ENCODE peak calls at places on chromosomes 13 and 19, in seven cellular contexts. Q is right lobe of liver, A is SJSA1, Y is lung, V is AG04450, M is tibial nerve, Z is uterus. U is an unnamed sample.
A peak's percentile ranks its signal among the peaks of the same experiment; 100 is the strongest.

GRCh38 chr13:20197361-20197834 is 4.7 kb upstream of the GJB2 start:
- DNase-seq in Z (no peak), V (no peak), Q (no peak), A (no peak), M (no peak), Y (no peak), U (no peak)

GRCh38 chr13:112655898-112656297 is 33.9 kb upstream of the ATP11A start:
- DNase-seq in V (no peak), Y (no peak), A (no peak), Q (peak; percentile 9), M (no peak), Z (no peak), U (no peak)

GRCh38 chr19:45779231-45780145 is 2.8 kb downstream of the DMPK start:
- DNase-seq in V (no peak), A (no peak), Q (peak; percentile 91), Y (peak; percentile 93), Z (peak; percentile 94), M (peak; percentile 90), U (no peak)

GRCh38 chr19:48673436-48674100 is 751 bp upstream of the NTN5 start:
- DNase-seq in Z (no peak), A (no peak), Q (no peak), V (no peak), Y (no peak), M (no peak), U (no peak)

GRCh38 chr19:47351545-47351944 is 2.4 kb downstream of the DHX34 start:
- DNase-seq in Q (no peak), V (no peak), Z (no peak), Y (no peak), A (no peak), M (no peak), U (no peak)

GRCh38 chr13:98641075-98641474 is 64.2 kb upstream of the STK24 start:
- DNase-seq in Z (no peak), A (peak; percentile 66), M (no peak), V (no peak), Q (peak; percentile 14), Y (no peak), U (no peak)

GRCh38 chr19:44807652-44808462 is 1.0 kb upstream of the BCAM start:
- DNase-seq in M (peak; percentile 27), V (no peak), Y (peak; percentile 83), Z (no peak), Q (peak; percentile 80), A (peak; percentile 82), U (no peak)

GRCh38 chr19:7502552-7502951 is 13.4 kb upstream of the ZNF358 start:
- DNase-seq in V (no peak), Z (no peak), M (no peak), Y (no peak), Q (no peak), A (no peak), U (no peak)

GRCh38 chr19:48321622-48322591 is 3.4 kb upstream of the EMP3 start:
- DNase-seq in A (peak; percentile 99), M (peak; percentile 98), Y (peak; percentile 99), Z (peak; percentile 99), Q (peak; percentile 99), V (peak; percentile 97), U (peak; percentile 87)

GRCh38 chr19:8120636-8121480 is 28.5 kb downstream of the FBN3 start:
- DNase-seq in Q (no peak), A (no peak), V (no peak), Y (no peak), M (no peak), Z (no peak), U (no peak)

GRCh38 chr19:55688422-55689218 is 13.6 kb downstream of the EPN1 start:
- DNase-seq in Y (no peak), Q (no peak), A (no peak), Z (no peak), V (no peak), M (no peak), U (no peak)

GRCh38 chr13:24746618-24747247 is 17.2 kb upstream of the RNF17 start:
- DNase-seq in M (no peak), V (no peak), A (no peak), Q (no peak), Z (no peak), Y (no peak), U (no peak)

GRCh38 chr13:64662887-64663593 is 2567.1 kb downstream of the PCDH9 start:
- DNase-seq in Q (no peak), Y (no peak), A (no peak), M (no peak), V (no peak), Z (no peak), U (no peak)

GRCh38 chr13:59318320-59318930 is 845.3 kb downstream of the DIAPH3 start:
- DNase-seq in M (peak; percentile 71), Z (no peak), A (peak; percentile 62), Q (peak; percentile 69), V (peak; percentile 16), Y (peak; percentile 62), U (no peak)

GRCh38 chr19:31312004-31312403 is 37.2 kb downstream of the TSHZ3 start:
- DNase-seq in V (peak; percentile 18), M (peak; percentile 26), Y (no peak), Z (peak; percentile 55), A (no peak), Q (no peak), U (no peak)

DNA sequence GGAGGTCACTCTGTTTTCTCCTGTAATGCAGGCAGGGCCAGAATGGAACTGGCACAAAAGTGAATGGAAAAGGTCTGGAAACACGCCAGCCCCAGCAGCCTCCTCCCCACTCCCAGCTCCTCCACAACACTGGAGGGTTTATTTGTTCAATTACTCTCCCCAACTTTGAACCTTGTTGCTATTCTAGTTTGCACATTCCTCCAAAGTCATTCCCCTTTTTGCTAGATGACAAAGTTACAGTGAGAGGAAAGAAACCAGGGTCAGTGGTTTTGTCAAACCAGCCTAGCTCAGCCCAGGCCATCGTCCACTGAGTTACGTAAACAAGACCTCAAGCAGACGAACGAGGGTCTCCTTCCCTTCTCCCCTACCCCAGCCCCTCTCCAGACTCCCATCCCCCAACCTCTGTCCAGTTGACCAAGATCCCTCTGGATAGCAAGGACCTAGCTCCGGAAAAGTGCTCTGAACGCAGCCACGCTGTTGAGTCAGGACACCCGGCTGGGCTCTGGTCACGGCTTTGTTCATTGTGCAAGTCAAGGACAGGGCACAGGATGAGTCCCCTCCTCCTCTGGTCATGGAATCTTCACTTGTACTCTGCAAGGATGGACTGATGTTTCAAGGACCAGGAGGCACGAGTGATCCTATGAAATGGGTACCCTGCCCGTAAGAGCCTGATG is 180.0 kb downstream of the USP12 start:
- DNase-seq in Z (no peak), V (no peak), Q (peak; percentile 84), A (peak; percentile 61), Y (no peak), M (no peak), U (no peak)
- H3K27ac ChIP-seq in Z (no peak overlapping the region), V (no peak overlapping the region), Q (peak overlapping the region; percentile 76), A (no peak overlapping the region), Y (no peak overlapping the region), M (no peak overlapping the region), U (no peak overlapping the region)

GRCh38 chr19:34962281-34962944 is 1.6 kb downstream of the ZNF792 start:
- DNase-seq in M (no peak), V (no peak), A (no peak), Z (no peak), Y (no peak), Q (no peak), U (no peak)
- H3K27ac ChIP-seq in M (no peak overlapping the region), V (no peak overlapping the region), A (no peak overlapping the region), Z (peak overlapping the region; percentile 60), Y (peak overlapping the region; percentile 62), Q (peak overlapping the region; percentile 72), U (no peak overlapping the region)

DNA sequence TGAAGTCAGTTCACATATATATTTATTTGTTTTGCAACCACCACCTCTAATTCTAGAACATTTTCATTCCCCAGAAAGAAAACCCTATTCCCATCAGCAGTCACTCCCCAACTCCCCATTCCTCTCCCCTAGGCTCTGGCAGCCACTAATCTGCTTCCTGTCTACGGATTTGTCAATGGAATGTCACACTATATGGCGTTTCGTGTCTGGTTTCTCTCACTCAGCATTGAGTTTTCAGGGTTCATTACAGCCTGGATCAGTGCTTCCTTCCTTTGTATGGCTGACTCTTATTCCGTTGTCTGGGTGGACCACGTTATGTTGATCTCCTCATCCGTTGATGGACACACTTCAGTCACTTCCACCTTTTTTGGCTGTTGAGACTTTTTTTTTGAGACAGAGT is 9.3 kb downstream of the COLGALT1 start:
- DNase-seq in Q (no peak), Z (no peak), V (no peak), M (no peak), A (no peak), Y (no peak), U (no peak)
- H3K27ac ChIP-seq in Q (no peak overlapping the region), Z (no peak overlapping the region), V (no peak overlapping the region), M (no peak overlapping the region), A (peak overlapping the region; percentile 75), Y (no peak overlapping the region), U (no peak overlapping the region)

GRCh38 chr13:29902632-29903305 is 52.4 kb upstream of the UBL3 start:
- DNase-seq in A (no peak), V (no peak), M (no peak), Z (no peak), Y (no peak), Q (no peak), U (no peak)
- H3K27ac ChIP-seq in A (peak overlapping the region; percentile 26), V (peak overlapping the region; percentile 22), M (no peak overlapping the region), Z (no peak overlapping the region), Y (peak overlapping the region; percentile 63), Q (no peak overlapping the region), U (peak overlapping the region; percentile 41)

GRCh38 chr13:110405597-110406450 is 98.7 kb downstream of the COL4A2 start:
- DNase-seq in A (peak; percentile 89), M (no peak), V (no peak), Z (no peak), Q (no peak), Y (no peak), U (no peak)

GRCh38 chr13:110403721-110404120 is 96.6 kb downstream of the COL4A2 start:
- DNase-seq in A (peak; percentile 59), V (no peak), Y (no peak), M (no peak), Q (no peak), Z (no peak), U (no peak)

GRCh38 chr13:110403315-110403714 is 96.2 kb downstream of the COL4A2 start:
- DNase-seq in Z (no peak), V (peak; percentile 44), Q (no peak), M (no peak), A (peak; percentile 77), Y (no peak), U (no peak)

GRCh38 chr13:110402301-110403069 is 95.4 kb downstream of the COL4A2 start:
- DNase-seq in Z (no peak), V (no peak), M (no peak), A (peak; percentile 56), Y (no peak), Q (no peak), U (no peak)

GRCh38 chr13:110404321-110404720 is 97.2 kb downstream of the COL4A2 start:
- DNase-seq in Y (no peak), Z (no peak), M (no peak), Q (no peak), V (no peak), A (peak; percentile 55), U (no peak)
- H3K27ac ChIP-seq in Y (peak overlapping the region; percentile 22), Z (peak overlapping the region; percentile 18), M (no peak overlapping the region), Q (no peak overlapping the region), V (peak overlapping the region; percentile 62), A (peak overlapping the region; percentile 93), U (no peak overlapping the region)